ENCODE peak calls at places on chromosomes 12 and 14, in four cellular contexts. G, X, C and N are unnamed samples.

GRCh38 chr14:79376557-79376956 is 834.7 kb downstream of the DIO2 start:
- DNase-seq in G (no peak), X (no peak), C (no peak), N (no peak)

GRCh38 chr12:59820594-59821011 is 224.8 kb downstream of the SLC16A7 start:
- DNase-seq in G (no peak), X (no peak), C (no peak), N (no peak)

GRCh38 chr12:20646239-20646827 is 48.8 kb upstream of the SLCO1C1 start:
- DNase-seq in G (peak; percentile 3), X (peak; percentile 58), C (no peak), N (peak; percentile 39)

GRCh38 chr12:57759360-57759980 is 4.6 kb downstream of the MARCHF9 start:
- DNase-seq in G (peak; percentile 58), X (peak; percentile 53), C (no peak), N (peak; percentile 66)

GRCh38 chr14:101830271-101830670 is 68.8 kb downstream of the PPP2R5C start:
- DNase-seq in G (no peak), X (no peak), C (no peak), N (no peak)

GRCh38 chr12:51949342-51950030 is 2.0 kb upstream of the ACVR1B start:
- DNase-seq in G (no peak), X (no peak), C (no peak), N (no peak)

GRCh38 chr12:123678981-123679380 is 8.1 kb downstream of the TCTN2 start:
- DNase-seq in G (no peak), X (no peak), C (no peak), N (no peak)

GRCh38 chr12:57726151-57726883 is 12.2 kb downstream of the AGAP2 start:
- DNase-seq in G (no peak), X (peak; percentile 71), C (no peak), N (peak; percentile 96)

GRCh38 chr12:131231194-131231980 is 277.7 kb downstream of the ADGRD1 start:
- DNase-seq in G (peak; percentile 78), X (no peak), C (no peak), N (no peak)

GRCh38 chr12:29073631-29074239 is 75.3 kb upstream of the FAR2 start:
- DNase-seq in G (peak; percentile 32), X (peak; percentile 13), C (no peak), N (peak; percentile 42)

GRCh38 chr14:84857571-84857970 is 672.4 kb upstream of the FLRT2 start:
- DNase-seq in G (no peak), X (no peak), C (no peak), N (no peak)

GRCh38 chr12:81078469-81079196 is 754 bp downstream of the ACSS3 start:
- DNase-seq in G (no peak), X (peak; percentile 88), C (no peak), N (no peak)

GRCh38 chr12:77131977-77132490 is 66.7 kb upstream of the E2F7 start:
- DNase-seq in G (no peak), X (no peak), C (no peak), N (no peak)

GRCh38 chr14:24254630-24255392 is 8.2 kb downstream of the TGM1 start:
- DNase-seq in G (no peak), X (no peak), C (no peak), N (no peak)

GRCh38 chr14:97642631-97643030 is 845.4 kb downstream of the VRK1 start:
- DNase-seq in G (no peak), X (no peak), C (no peak), N (no peak)

GRCh38 chr14:51607677-51608076 is 44.0 kb upstream of the FRMD6 start:
- DNase-seq in G (no peak), X (no peak), C (no peak), N (no peak)

GRCh38 chr14:33834101-33834955 is 116.5 kb downstream of the EGLN3 start:
- DNase-seq in G (no peak), X (no peak), C (no peak), N (no peak)

GRCh38 chr12:6074979-6075585 is 49.4 kb downstream of the VWF start:
- DNase-seq in G (no peak), X (no peak), C (no peak), N (no peak)

GRCh38 chr14:73289729-73290128 is 52.4 kb downstream of the PAPLN start:
- DNase-seq in G (no peak), X (no peak), C (no peak), N (no peak)

GRCh38 chr12:45388545-45388944 is 172.7 kb downstream of the ANO6 start:
- DNase-seq in G (peak; percentile 36), X (peak; percentile 29), C (no peak), N (peak; percentile 56)

GRCh38 chr14:95303107-95303506 is 16.6 kb downstream of the CLMN start:
- DNase-seq in G (no peak), X (no peak), C (no peak), N (no peak)

GRCh38 chr14:51533877-51534553 is 117.7 kb upstream of the FRMD6 start:
- DNase-seq in G (no peak), X (no peak), C (no peak), N (no peak)

GRCh38 chr12:26011099-26011498 is 52.6 kb downstream of the RASSF8 start:
- DNase-seq in G (no peak), X (no peak), C (no peak), N (no peak)

GRCh38 chr12:3285570-3285969 is 205.4 kb upstream of the PRMT8 start:
- DNase-seq in G (no peak), X (no peak), C (no peak), N (no peak)

GRCh38 chr14:74126315-74126714 is 41.6 kb downstream of the LIN52 start:
- DNase-seq in G (no peak), X (no peak), C (no peak), N (no peak)

GRCh38 chr12:18799561-18799960 is 61.6 kb downstream of the CAPZA3 start:
- DNase-seq in G (no peak), X (no peak), C (no peak), N (no peak)

GRCh38 chr12:55931780-55932545 is 1.0 kb downstream of the DGKA start:
- DNase-seq in G (peak; percentile 58), X (no peak), C (no peak), N (peak; percentile 88)

GRCh38 chr14:71103662-71104484 is 196.6 kb downstream of the PCNX1 start:
- DNase-seq in G (peak; percentile 59), X (peak; percentile 50), C (peak; percentile 13), N (peak; percentile 46)

GRCh38 chr14:22218729-22219128 is 370.3 kb downstream of the DAD1 start:
- DNase-seq in G (no peak), X (no peak), C (no peak), N (no peak)

GRCh38 chr14:58744951-58745350 is 107.2 kb downstream of the DACT1 start:
- DNase-seq in G (no peak), X (no peak), C (no peak), N (no peak)

GRCh38 chr12:39440781-39441180 is 2.1 kb downstream of the KIF21A start:
- DNase-seq in G (peak; percentile 61), X (no peak), C (no peak), N (no peak)

GRCh38 chr12:55727643-55728184 is 1.1 kb downstream of the CD63 start:
- DNase-seq in G (peak; percentile 82), X (no peak), C (no peak), N (peak; percentile 76)

GRCh38 chr14:34172052-34172451 is 221.2 kb upstream of the EGLN3 start:
- DNase-seq in G (no peak), X (no peak), C (no peak), N (no peak)

GRCh38 chr12:30732954-30733637 is 21.7 kb downstream of the CAPRIN2 start:
- DNase-seq in G (no peak), X (peak; percentile 48), C (no peak), N (no peak)

DNA sequence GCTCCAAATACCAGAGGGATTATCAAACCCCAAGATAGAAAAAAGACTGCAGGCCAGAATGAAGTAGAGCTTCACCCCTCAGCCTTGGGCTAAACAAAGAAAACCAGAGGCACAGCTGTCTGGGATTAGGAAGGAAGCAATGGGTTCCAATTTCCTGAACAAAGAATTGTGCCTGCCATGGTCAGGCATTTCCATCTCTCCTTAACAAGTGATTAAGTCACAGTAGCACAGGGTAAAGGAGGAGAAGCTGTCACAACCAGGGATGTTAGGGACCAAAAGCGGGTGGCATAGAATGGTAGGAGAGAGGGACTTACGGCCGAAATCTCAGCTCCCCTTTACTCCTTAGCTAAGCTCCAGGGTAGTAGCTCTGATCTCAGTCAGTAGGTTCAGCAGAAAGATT is 33.9 kb downstream of the SPTLC2 start:
- DNase-seq in G (no peak), X (no peak), C (no peak), N (no peak)
- TF ChIP-seq NFIC in G (no peak), X (no peak), C (no peak), N (no peak)

DNA sequence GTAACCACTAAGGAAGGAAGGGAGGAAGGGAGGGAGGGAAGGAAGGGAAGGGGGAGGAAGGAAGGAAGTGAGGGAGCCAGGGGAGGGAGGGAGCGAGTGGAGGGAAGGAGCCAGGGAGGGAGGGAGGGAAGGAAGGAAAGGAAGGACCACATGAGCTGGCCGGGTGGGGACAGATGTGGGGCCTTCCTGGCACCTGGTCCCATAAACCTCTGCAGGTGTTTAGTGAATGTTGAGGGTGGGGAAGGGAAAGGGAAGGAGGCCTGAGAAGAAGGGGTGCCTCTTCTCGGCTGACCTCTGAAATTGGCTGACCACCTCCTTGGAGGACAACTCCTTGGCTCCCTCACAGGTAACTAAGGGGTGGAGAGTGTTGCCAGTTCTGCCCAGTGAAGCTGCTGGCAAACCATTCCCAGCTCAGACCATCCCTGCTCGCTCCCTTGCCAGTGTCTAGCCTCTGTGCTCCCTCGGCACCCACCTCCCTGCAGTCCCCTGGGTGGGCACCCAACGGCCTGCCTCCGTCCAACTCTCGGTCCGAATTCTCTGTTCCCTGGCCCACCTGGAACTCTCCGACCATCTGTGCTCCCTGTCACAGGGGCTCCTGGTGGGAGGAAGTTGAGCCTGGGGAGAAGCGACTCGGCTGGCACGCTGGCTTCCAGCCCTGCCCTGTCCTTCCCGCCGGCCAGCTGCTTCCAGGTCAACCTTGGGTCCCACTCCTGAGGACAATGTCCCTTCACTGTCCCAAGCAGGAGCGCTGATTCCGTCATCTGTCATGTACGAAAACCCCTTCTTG is 12.2 kb upstream of the PPP1R13B start:
- DNase-seq in G (no peak), X (no peak), C (no peak), N (no peak)
- H3K27ac ChIP-seq in G (no peak overlapping the region), X (no peak overlapping the region), C (no peak overlapping the region), N (no peak overlapping the region)

DNA sequence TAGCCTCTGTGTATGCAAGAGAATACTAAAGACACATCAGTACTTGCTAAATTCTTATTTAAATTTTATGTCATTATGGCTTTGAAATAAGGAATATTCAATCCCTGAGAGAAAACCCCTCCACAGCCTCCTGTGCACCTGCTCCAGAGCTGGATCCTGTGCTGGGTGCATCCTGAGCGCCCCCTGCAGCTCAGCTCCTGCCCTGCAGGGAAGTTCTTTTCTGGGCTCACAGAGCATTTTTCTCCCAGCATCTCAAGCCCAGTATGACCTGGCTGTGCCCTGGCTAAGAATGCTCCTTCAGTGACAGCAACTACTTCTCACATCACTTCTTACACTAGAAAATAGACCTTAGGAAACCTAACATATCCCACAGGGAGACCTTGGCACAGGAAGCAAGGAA is 1211.7 kb downstream of the TMEM121 start:
- DNase-seq in G (no peak), X (no peak), C (no peak), N (no peak)
- TF ChIP-seq NFIC in G (no peak), X (no peak), C (no peak), N (no peak)

DNA sequence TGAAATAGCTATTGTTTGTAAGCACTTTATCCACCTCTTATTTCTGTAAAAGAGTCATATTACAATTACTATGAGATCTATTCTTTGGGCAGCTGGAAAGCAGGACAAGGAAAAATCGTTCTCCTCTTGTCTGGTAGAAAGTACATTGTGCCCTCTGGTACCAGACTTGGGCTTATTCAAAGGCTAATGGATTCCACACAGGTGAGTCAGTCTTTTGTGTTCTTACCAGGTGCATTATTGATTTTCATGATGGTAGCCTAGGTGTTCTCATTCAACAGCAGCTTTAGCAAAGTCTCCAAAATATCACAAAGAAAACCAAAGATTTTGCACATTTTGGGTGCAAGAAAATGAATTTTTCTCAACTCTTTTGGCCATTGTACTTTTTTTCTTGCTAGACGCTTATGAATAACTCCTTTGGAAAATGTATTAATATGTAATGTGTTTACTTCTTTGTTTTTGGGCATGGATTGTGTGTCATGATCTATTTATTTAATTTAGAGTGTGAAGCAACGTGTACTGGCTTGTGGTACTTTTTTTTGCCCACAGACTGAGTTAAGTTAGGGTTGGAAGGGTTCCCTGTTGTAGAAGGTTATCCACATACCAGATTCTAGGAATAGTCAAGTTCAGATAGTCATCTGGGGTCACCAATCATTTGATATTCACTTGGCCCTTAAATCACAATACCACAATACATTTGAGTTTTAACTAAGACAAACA is 26.2 kb downstream of the MNAT1 start:
- DNase-seq in G (no peak), X (peak; percentile 29), C (no peak), N (no peak)
- H3K27ac ChIP-seq in G (no peak overlapping the region), X (no peak overlapping the region), C (no peak overlapping the region), N (no peak overlapping the region)